ENCODE peak calls at places on chromosomes 16 and 17, in five cellular contexts. D is CD8-positive, alpha-beta T cell; X is esophagus squamous epithelium; V is heart right ventricle; Z is prostate gland. C is an unnamed sample.
A peak's percentile ranks its signal among the peaks of the same experiment; 100 is the strongest.

GRCh38 chr17:79006001-79006400 is 3.6 kb downstream of the CANT1 start:
- DNase-seq in D (no peak), X (no peak), Z (no peak), V (no peak), C (peak; percentile 65)

GRCh38 chr16:50213939-50214519 is 52.3 kb upstream of the ADCY7 start:
- DNase-seq in V (no peak), D (no peak), X (no peak), Z (no peak), C (no peak)

GRCh38 chr16:87964049-87964448 is 12.8 kb downstream of the BANP start:
- DNase-seq in D (no peak), V (no peak), X (no peak), Z (no peak), C (no peak)

GRCh38 chr17:4080686-4081085 is 62.1 kb downstream of the ZZEF1 start:
- DNase-seq in X (no peak), V (no peak), Z (no peak), D (no peak), C (no peak)

GRCh38 chr17:59149051-59149450 is 5.9 kb downstream of the SKA2 start:
- DNase-seq in V (no peak), D (no peak), X (no peak), Z (no peak), C (no peak)

GRCh38 chr16:30434852-30435251 is 5.0 kb upstream of the DCTPP1 start:
- DNase-seq in X (no peak), Z (no peak), D (no peak), V (no peak), C (no peak)

GRCh38 chr16:53773150-53773846 is 69.3 kb downstream of the FTO start:
- DNase-seq in D (no peak), X (no peak), V (peak; percentile 50), Z (peak; percentile 52), C (no peak)

GRCh38 chr17:44351961-44352921 is 7.1 kb downstream of the GRN start:
- DNase-seq in V (no peak), D (no peak), X (no peak), Z (no peak), C (no peak)

GRCh38 chr16:79563919-79564318 is 36.6 kb downstream of the MAF start:
- DNase-seq in Z (no peak), V (no peak), D (no peak), X (no peak), C (no peak)

GRCh38 chr17:17579691-17580090 is 11.8 kb downstream of the PEMT start:
- DNase-seq in D (no peak), V (no peak), X (no peak), Z (no peak), C (no peak)

GRCh38 chr17:13405080-13405479 is 196.6 kb downstream of the HS3ST3A1 start:
- DNase-seq in D (no peak), V (no peak), X (no peak), Z (no peak), C (no peak)

GRCh38 chr16:1287982-1288670 is 21.3 kb upstream of the UBE2I start:
- DNase-seq in V (no peak), D (no peak), X (no peak), Z (no peak), C (no peak)

GRCh38 chr16:11576427-11577289 is 10.1 kb downstream of the LITAF start:
- DNase-seq in V (no peak), Z (no peak), X (no peak), D (no peak), C (peak; percentile 28)

GRCh38 chr17:71828182-71828596 is 292.6 kb upstream of the SOX9 start:
- DNase-seq in X (no peak), Z (no peak), V (no peak), D (no peak), C (no peak)

GRCh38 chr16:54503436-54503835 is 216.8 kb upstream of the IRX3 start:
- DNase-seq in D (no peak), X (no peak), Z (no peak), V (no peak), C (no peak)

GRCh38 chr17:45438931-45439610 is 6.4 kb upstream of the ARHGAP27 start:
- DNase-seq in V (no peak), D (no peak), Z (no peak), X (no peak), C (peak; percentile 62)

DNA sequence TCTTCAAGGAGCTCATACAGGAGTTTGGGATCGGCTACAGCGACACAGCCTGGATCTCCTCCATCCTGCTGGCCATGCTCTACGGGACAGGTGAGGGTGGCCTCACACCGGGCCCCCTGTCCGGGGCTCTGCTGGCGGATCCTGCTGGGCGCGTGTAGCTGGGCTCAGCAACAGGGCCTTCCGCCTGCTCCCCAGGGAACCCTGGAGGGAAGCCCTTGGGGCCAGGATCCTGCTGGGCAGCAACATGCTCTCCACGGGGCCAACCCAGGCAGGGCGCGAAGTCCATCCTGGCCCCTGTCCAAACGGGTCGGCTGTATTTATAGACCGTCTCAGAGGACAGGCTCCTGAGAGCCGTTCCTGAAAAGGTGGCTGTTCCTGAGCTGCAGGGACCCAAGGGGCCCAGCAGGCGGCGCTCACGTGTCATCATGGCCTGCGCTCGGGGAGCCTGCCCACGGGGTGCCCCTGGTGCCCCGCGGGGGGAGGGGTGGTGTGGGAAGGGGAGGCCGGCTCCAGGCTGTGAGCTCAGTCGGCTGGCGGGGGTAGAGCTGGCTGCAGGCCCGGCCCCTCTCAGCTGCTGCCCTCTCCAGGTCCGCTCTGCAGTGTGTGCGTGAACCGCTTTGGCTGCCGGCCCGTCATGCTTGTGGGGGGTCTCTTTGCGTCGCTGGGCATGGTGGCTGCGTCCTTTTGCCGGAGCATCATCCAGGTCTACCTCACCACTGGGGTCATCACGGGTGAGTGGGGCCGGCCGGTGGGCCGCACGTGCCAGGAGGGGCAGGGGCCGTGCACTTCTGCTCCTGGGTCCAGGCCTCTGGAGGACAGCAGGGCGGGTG is 7.5 kb downstream of the SLC16A3 start:
- DNase-seq in Z (no peak), X (no peak), D (peak; percentile 56), V (no peak), C (peak; percentile 85)
- H3K4me1 ChIP-seq in Z (peaks cover 49% of the 10 kb centered on the region), X (peaks cover 67% of the 10 kb centered on the region), D (peaks cover 54% of the 10 kb centered on the region), V (peaks cover 53% of the 10 kb centered on the region), C (peaks cover 65% of the 10 kb centered on the region)

GRCh38 chr17:512926-513325 is 160.3 kb upstream of the RPH3AL start:
- DNase-seq in V (no peak), D (no peak), Z (no peak), X (no peak), C (no peak)

GRCh38 chr17:510223-510917 is 157.8 kb upstream of the RPH3AL start:
- DNase-seq in D (no peak), Z (no peak), X (no peak), V (no peak), C (no peak)

GRCh38 chr17:511833-512251 is 159.2 kb upstream of the RPH3AL start:
- DNase-seq in D (no peak), X (no peak), Z (no peak), V (no peak), C (no peak)

GRCh38 chr17:512311-512710 is 159.7 kb upstream of the RPH3AL start:
- DNase-seq in V (no peak), D (no peak), Z (no peak), X (no peak), C (no peak)

GRCh38 chr17:511001-511690 is 158.5 kb upstream of the RPH3AL start:
- DNase-seq in X (no peak), V (no peak), D (no peak), Z (no peak), C (no peak)
- H3K27ac ChIP-seq in X (no peak overlapping the region), V (peak overlapping the region; percentile 57), D (no peak overlapping the region), Z (peak overlapping the region; percentile 20), C (no peak overlapping the region)

GRCh38 chr17:77436058-77436442 is 295.3 kb downstream of the SEC14L1 start:
- DNase-seq in Z (no peak), D (no peak), V (peak; percentile 84), X (no peak), C (no peak)
- H3K4me1 ChIP-seq in Z (peaks cover 23% of the 10 kb centered on the region), D (peaks cover 83% of the 10 kb centered on the region), V (peaks cover 76% of the 10 kb centered on the region), X (peaks cover 82% of the 10 kb centered on the region), C (peaks cover 85% of the 10 kb centered on the region)

DNA sequence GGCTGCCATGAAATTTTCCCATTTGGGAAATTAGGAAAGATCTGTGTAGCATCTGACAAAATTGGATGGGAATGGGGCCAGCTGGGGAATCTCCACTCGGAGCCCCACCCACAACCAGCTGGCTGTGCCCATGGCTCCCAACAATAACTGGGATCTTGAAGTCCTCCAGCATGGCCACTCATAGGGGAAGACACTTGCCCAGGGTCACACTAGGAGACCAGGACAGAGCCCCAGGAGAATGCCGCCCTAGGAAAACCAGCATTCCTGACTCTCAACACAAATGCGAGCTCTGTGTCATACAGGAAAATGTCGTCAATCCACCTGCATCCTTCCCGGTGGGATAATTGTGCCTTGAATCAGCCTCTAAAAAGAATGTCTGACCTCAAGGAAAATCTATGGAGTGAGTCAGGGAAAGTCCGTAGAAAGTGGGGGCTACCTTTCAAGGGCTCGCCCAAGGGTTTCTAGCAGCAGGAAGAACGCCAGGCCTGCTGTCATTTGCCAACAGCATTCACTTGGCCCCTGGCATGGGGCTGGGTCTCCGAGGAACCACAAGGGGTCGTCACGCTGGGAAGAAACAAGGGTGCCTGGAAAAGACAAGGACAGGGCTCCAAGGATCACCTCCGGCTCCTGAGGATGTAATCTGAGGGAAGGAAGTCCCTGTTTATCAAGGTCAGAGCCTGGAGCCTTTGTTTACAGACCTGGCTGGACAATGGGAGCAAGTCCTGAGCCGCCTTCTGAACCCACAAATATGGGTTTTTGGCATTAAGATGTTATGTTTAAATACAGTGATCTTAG is 15.9 kb downstream of the CDH5 start:
- DNase-seq in V (peak; percentile 69), X (no peak), Z (no peak), D (no peak), C (no peak)
- H3K27ac ChIP-seq in V (peak overlapping the region; percentile 89), X (peak overlapping the region; percentile 62), Z (no peak overlapping the region), D (no peak overlapping the region), C (peak overlapping the region; percentile 31)

DNA sequence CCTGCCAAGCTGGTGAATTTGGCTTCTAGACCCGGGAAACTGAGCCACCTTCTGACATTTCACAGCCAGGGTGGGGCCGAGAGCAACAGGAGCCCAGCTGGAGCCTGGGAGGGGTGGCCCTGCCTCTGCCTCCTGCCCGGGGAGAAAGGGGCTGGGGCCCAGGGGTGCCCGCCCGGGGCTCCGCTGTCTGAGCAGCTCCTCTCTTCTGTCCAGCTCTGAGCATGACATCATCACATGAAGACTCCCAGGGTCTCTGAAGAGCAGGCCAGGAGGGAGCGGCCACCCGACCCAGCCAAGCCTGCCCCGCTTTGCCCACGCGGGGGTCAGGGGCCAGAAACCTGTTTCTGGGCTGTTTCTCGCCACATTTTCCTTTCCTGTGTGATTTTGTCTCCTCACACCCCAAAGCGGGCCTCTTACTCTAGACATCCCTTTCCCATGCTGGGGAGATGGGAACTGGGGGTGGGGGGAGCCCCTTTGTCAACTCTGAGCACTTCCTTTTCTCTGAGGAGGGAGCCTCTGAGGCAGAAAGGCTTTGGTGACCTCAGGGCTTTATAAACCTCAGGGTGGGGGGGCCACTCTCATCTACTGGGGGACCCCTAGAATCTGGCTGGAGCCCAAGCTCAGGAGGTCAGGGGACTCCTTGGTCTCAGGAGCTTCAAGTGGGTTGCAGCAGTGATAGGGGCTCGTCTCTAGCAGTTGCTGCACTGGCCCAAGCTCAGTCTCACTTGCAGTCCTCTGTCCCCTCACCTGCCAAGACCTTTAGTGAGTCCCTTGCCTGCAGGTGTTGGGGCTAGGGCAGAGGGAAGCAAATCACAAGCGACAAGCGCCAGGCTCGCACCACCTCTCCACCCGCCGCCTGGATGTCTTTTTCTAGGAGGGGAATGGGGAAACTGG is 7.6 kb downstream of the UBALD2 start:
- DNase-seq in X (no peak), D (no peak), Z (no peak), V (no peak), C (no peak)
- H3K4me1 ChIP-seq in X (peaks cover 74% of the 10 kb centered on the region), D (peaks cover 75% of the 10 kb centered on the region), Z (peaks cover 23% of the 10 kb centered on the region), V (peaks cover 27% of the 10 kb centered on the region), C (peaks cover 63% of the 10 kb centered on the region)